ENCODE peak calls at places on chromosome 13, in six cellular contexts. One of them, this sample, is unnamed.

GRCh38 chr13:69280399-69280798 is 827.2 kb upstream of the ATXN8OS start:
- DNase-seq in aorta: no peak
- DNase-seq in endodermal cell: no peak
- DNase-seq in OCI-LY7: no peak
- DNase-seq in breast epithelium: no peak
- DNase-seq in IMR-90: no peak
- DNase-seq in this sample: no peak

GRCh38 chr13:69580255-69580654 is 527.4 kb upstream of the ATXN8OS start:
- DNase-seq in aorta: no peak
- DNase-seq in endodermal cell: peak
- DNase-seq in OCI-LY7: no peak
- DNase-seq in breast epithelium: no peak
- DNase-seq in IMR-90: no peak
- DNase-seq in this sample: no peak

GRCh38 chr13:47005761-47006414 is 109.0 kb upstream of the HTR2A start:
- DNase-seq in aorta: no peak
- DNase-seq in endodermal cell: no peak
- DNase-seq in OCI-LY7: no peak
- DNase-seq in breast epithelium: no peak
- DNase-seq in IMR-90: peak
- DNase-seq in this sample: no peak

GRCh38 chr13:47997384-47997783 is 3.7 kb downstream of the SUCLA2 start:
- DNase-seq in aorta: no peak
- DNase-seq in endodermal cell: no peak
- DNase-seq in OCI-LY7: no peak
- DNase-seq in breast epithelium: no peak
- DNase-seq in IMR-90: no peak
- DNase-seq in this sample: no peak

GRCh38 chr13:49512578-49512977 is 16.8 kb downstream of the PHF11 start:
- DNase-seq in aorta: no peak
- DNase-seq in endodermal cell: no peak
- DNase-seq in OCI-LY7: no peak
- DNase-seq in breast epithelium: no peak
- DNase-seq in IMR-90: no peak
- DNase-seq in this sample: no peak

GRCh38 chr13:113400621-113401451 is 36.9 kb upstream of the GRTP1 start:
- DNase-seq in aorta: no peak
- DNase-seq in endodermal cell: no peak
- DNase-seq in OCI-LY7: peak
- DNase-seq in breast epithelium: no peak
- DNase-seq in IMR-90: no peak
- DNase-seq in this sample: no peak

GRCh38 chr13:22121340-22121739 is 450.5 kb downstream of the FGF9 start:
- DNase-seq in aorta: no peak
- DNase-seq in endodermal cell: no peak
- DNase-seq in OCI-LY7: no peak
- DNase-seq in breast epithelium: no peak
- DNase-seq in IMR-90: no peak
- DNase-seq in this sample: no peak

GRCh38 chr13:98839826-98840769 is 87.6 kb upstream of the SLC15A1 start:
- DNase-seq in aorta: peak
- DNase-seq in endodermal cell: peak
- DNase-seq in OCI-LY7: peak
- DNase-seq in breast epithelium: no peak
- DNase-seq in IMR-90: peak
- DNase-seq in this sample: peak

GRCh38 chr13:73522937-73523336 is 464.1 kb downstream of the KLF5 start:
- DNase-seq in aorta: no peak
- DNase-seq in endodermal cell: peak
- DNase-seq in OCI-LY7: no peak
- DNase-seq in breast epithelium: no peak
- DNase-seq in IMR-90: no peak
- DNase-seq in this sample: no peak

GRCh38 chr13:101115762-101116161 is 300.5 kb downstream of the NALCN start:
- DNase-seq in aorta: no peak
- DNase-seq in endodermal cell: no peak
- DNase-seq in OCI-LY7: no peak
- DNase-seq in breast epithelium: no peak
- DNase-seq in IMR-90: no peak
- DNase-seq in this sample: no peak

GRCh38 chr13:101309014-101309619 is 107.2 kb downstream of the NALCN start:
- DNase-seq in aorta: no peak
- DNase-seq in endodermal cell: no peak
- DNase-seq in OCI-LY7: no peak
- DNase-seq in breast epithelium: no peak
- DNase-seq in IMR-90: peak
- DNase-seq in this sample: no peak

GRCh38 chr13:59422646-59423045 is 741.1 kb downstream of the DIAPH3 start:
- DNase-seq in aorta: no peak
- DNase-seq in endodermal cell: peak
- DNase-seq in OCI-LY7: no peak
- DNase-seq in breast epithelium: no peak
- DNase-seq in IMR-90: peak
- DNase-seq in this sample: no peak

GRCh38 chr13:104571161-104571889 is 1505.1 kb upstream of the SLC10A2 start:
- DNase-seq in aorta: peak
- DNase-seq in endodermal cell: peak
- DNase-seq in OCI-LY7: no peak
- DNase-seq in breast epithelium: peak
- DNase-seq in IMR-90: peak
- DNase-seq in this sample: no peak

GRCh38 chr13:97306646-97307045 is 84.5 kb downstream of the MBNL2 start:
- DNase-seq in aorta: no peak
- DNase-seq in endodermal cell: no peak
- DNase-seq in OCI-LY7: no peak
- DNase-seq in breast epithelium: no peak
- DNase-seq in IMR-90: no peak
- DNase-seq in this sample: no peak

GRCh38 chr13:42883142-42883541 is 101.8 kb downstream of the FAM216B start:
- DNase-seq in aorta: no peak
- DNase-seq in endodermal cell: no peak
- DNase-seq in OCI-LY7: no peak
- DNase-seq in breast epithelium: no peak
- DNase-seq in IMR-90: no peak
- DNase-seq in this sample: no peak

GRCh38 chr13:52026246-52026626 is 1.7 kb downstream of the UTP14C start:
- DNase-seq in aorta: no peak
- DNase-seq in endodermal cell: peak
- DNase-seq in OCI-LY7: no peak
- DNase-seq in breast epithelium: no peak
- DNase-seq in IMR-90: no peak
- DNase-seq in this sample: no peak

GRCh38 chr13:76868451-76868850 is 17.8 kb downstream of the KCTD12 start:
- DNase-seq in aorta: no peak
- DNase-seq in endodermal cell: no peak
- DNase-seq in OCI-LY7: no peak
- DNase-seq in breast epithelium: no peak
- DNase-seq in IMR-90: no peak
- DNase-seq in this sample: no peak

GRCh38 chr13:52454459-52454824 is 836 bp upstream of the CKAP2 start:
- DNase-seq in aorta: no peak
- DNase-seq in endodermal cell: peak
- DNase-seq in OCI-LY7: peak
- DNase-seq in breast epithelium: no peak
- DNase-seq in IMR-90: peak
- DNase-seq in this sample: peak

DNA sequence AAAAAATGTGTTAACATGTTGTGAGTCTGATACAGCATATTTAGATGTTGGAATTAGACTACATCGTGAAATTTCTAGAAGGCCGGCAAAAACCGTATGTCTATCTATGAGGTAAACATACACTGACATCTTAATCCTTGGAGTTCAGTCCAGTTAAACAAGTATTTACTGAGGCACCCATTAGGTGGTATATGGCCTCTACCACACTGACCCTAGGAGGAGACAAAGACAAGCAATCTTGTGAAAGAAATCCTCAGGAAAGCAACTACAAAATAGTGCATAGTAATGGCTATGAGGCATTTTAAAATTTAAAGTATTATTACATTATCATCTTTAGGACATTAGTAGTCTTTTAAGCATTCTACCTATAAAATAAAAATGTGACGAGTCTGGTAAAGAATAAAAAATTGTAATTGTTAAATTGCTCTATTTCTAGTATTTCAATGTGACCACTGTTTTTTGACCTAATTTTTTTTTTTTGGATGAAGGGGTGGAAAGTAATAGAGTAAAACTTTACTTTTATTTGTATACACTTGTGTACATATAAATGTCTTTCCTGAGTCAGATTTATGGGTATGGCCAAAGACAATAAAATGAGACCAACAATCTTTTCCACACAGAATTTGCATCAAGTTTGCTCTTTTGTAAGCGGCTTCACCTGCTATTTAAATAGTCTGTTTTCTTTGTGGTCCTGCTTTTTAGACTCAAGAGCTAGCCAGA is 50.5 kb downstream of the KATNAL1 start:
- DNase-seq in aorta: no peak
- DNase-seq in endodermal cell: no peak
- DNase-seq in OCI-LY7: peak
- DNase-seq in breast epithelium: no peak
- DNase-seq in IMR-90: no peak
- DNase-seq in this sample: no peak
- H3K27ac ChIP-seq in aorta: no peak
- H3K27ac ChIP-seq in endodermal cell: peak
- H3K27ac ChIP-seq in OCI-LY7: peak
- H3K27ac ChIP-seq in breast epithelium: no peak
- H3K27ac ChIP-seq in IMR-90: no peak
- H3K27ac ChIP-seq in this sample: no peak

GRCh38 chr13:80361883-80362327 is 21.0 kb upstream of the SPRY2 start:
- DNase-seq in aorta: no peak
- DNase-seq in endodermal cell: peak
- DNase-seq in OCI-LY7: peak
- DNase-seq in breast epithelium: no peak
- DNase-seq in IMR-90: no peak
- DNase-seq in this sample: no peak
- H3K27ac ChIP-seq in aorta: no peak
- H3K27ac ChIP-seq in endodermal cell: peak
- H3K27ac ChIP-seq in OCI-LY7: no peak
- H3K27ac ChIP-seq in breast epithelium: no peak
- H3K27ac ChIP-seq in IMR-90: no peak
- H3K27ac ChIP-seq in this sample: no peak

DNA sequence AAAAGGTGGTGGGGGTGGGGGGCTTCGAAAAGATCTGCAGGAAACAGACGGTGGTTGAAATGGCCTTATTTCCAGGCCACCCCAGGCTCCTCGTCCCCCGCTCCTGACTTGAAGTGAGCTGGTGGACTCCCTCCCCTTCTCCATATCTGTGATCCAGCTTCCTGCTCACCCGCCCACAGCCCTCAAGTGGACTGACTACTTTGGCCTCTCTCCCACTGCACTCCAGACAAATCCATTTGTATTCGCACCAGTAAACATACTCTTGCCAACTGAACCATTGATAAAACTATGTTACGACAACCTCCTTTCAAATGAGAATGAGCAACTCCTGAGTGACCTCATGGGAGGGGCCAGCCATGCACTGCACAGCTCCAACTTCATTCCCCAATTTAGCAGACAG is 259.4 kb downstream of the COL4A1 start:
- DNase-seq in aorta: peak
- DNase-seq in endodermal cell: no peak
- DNase-seq in OCI-LY7: no peak
- DNase-seq in breast epithelium: no peak
- DNase-seq in IMR-90: peak
- DNase-seq in this sample: no peak
- H3K27ac ChIP-seq in aorta: peak
- H3K27ac ChIP-seq in endodermal cell: no peak
- H3K27ac ChIP-seq in OCI-LY7: no peak
- H3K27ac ChIP-seq in breast epithelium: no peak
- H3K27ac ChIP-seq in IMR-90: no peak
- H3K27ac ChIP-seq in this sample: no peak

GRCh38 chr13:72125561-72125960 is 258.6 kb upstream of the DACH1 start:
- DNase-seq in aorta: no peak
- DNase-seq in endodermal cell: no peak
- DNase-seq in OCI-LY7: no peak
- DNase-seq in breast epithelium: no peak
- DNase-seq in IMR-90: no peak
- DNase-seq in this sample: no peak

GRCh38 chr13:72127031-72127430 is 260.0 kb upstream of the DACH1 start:
- DNase-seq in aorta: no peak
- DNase-seq in endodermal cell: no peak
- DNase-seq in OCI-LY7: no peak
- DNase-seq in breast epithelium: no peak
- DNase-seq in IMR-90: no peak
- DNase-seq in this sample: no peak

GRCh38 chr13:72129117-72129516 is 262.1 kb upstream of the DACH1 start:
- DNase-seq in aorta: no peak
- DNase-seq in endodermal cell: no peak
- DNase-seq in OCI-LY7: no peak
- DNase-seq in breast epithelium: no peak
- DNase-seq in IMR-90: no peak
- DNase-seq in this sample: no peak

GRCh38 chr13:72122661-72123060 is 255.7 kb upstream of the DACH1 start:
- DNase-seq in aorta: no peak
- DNase-seq in endodermal cell: no peak
- DNase-seq in OCI-LY7: no peak
- DNase-seq in breast epithelium: no peak
- DNase-seq in IMR-90: no peak
- DNase-seq in this sample: no peak

GRCh38 chr13:72126424-72126823 is 259.4 kb upstream of the DACH1 start:
- DNase-seq in aorta: no peak
- DNase-seq in endodermal cell: no peak
- DNase-seq in OCI-LY7: no peak
- DNase-seq in breast epithelium: no peak
- DNase-seq in IMR-90: no peak
- DNase-seq in this sample: no peak
- H3K27ac ChIP-seq in aorta: no peak
- H3K27ac ChIP-seq in endodermal cell: no peak
- H3K27ac ChIP-seq in OCI-LY7: no peak
- H3K27ac ChIP-seq in breast epithelium: no peak
- H3K27ac ChIP-seq in IMR-90: no peak
- H3K27ac ChIP-seq in this sample: no peak

DNA sequence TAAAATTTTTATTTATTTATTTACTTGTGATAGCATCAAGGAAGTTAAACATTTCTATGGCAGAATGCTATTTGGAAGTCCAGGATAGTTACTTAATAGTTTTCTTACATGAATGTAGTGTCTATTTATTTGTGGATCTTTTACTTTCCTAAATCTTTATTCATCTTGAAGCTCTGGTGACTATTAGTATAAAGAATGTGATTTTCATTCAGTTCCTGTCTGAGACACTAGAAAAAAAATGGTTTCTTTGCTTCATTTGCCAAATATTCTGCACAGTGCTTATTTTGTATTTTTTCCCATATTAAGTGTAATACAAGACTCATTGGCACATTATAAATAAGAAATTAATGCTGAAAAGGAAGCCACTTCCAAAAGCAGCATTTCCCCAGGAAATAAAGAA is 109.9 kb downstream of the POSTN start:
- DNase-seq in aorta: no peak
- DNase-seq in endodermal cell: no peak
- DNase-seq in OCI-LY7: no peak
- DNase-seq in breast epithelium: no peak
- DNase-seq in IMR-90: peak
- DNase-seq in this sample: no peak
- H3K27ac ChIP-seq in aorta: no peak
- H3K27ac ChIP-seq in endodermal cell: no peak
- H3K27ac ChIP-seq in OCI-LY7: no peak
- H3K27ac ChIP-seq in breast epithelium: peak
- H3K27ac ChIP-seq in IMR-90: no peak
- H3K27ac ChIP-seq in this sample: no peak